ENCODE peak calls at places on chromosomes 16 and 17, in six cellular contexts. One of them, this sample, is unnamed.
A peak's percentile ranks its signal among the peaks of the same experiment; 100 is the strongest.

GRCh38 chr16:86579268-86580062 is 1.1 kb downstream of the FOXL1 start:
- DNase-seq in fibroblast of mammary gland: no peak
- DNase-seq in AG09309: no peak
- DNase-seq in kidney: peak; percentile 82
- DNase-seq in HFFc6: no peak
- DNase-seq in psoas muscle: no peak
- DNase-seq in this sample: no peak

GRCh38 chr16:11094075-11094593 is 149.8 kb downstream of the CLEC16A start:
- DNase-seq in fibroblast of mammary gland: no peak
- DNase-seq in AG09309: no peak
- DNase-seq in kidney: no peak
- DNase-seq in HFFc6: peak; percentile 21
- DNase-seq in psoas muscle: no peak
- DNase-seq in this sample: no peak

GRCh38 chr17:4901648-4902344 is 1.1 kb downstream of the CHRNE start:
- DNase-seq in fibroblast of mammary gland: no peak
- DNase-seq in AG09309: no peak
- DNase-seq in kidney: peak; percentile 88
- DNase-seq in HFFc6: no peak
- DNase-seq in psoas muscle: peak; percentile 86
- DNase-seq in this sample: peak; percentile 72

GRCh38 chr17:8384801-8385335 is 1.9 kb upstream of the RPL26 start:
- DNase-seq in fibroblast of mammary gland: peak; percentile 86
- DNase-seq in AG09309: peak; percentile 67
- DNase-seq in kidney: no peak
- DNase-seq in HFFc6: peak; percentile 93
- DNase-seq in psoas muscle: no peak
- DNase-seq in this sample: peak; percentile 32

GRCh38 chr17:70296456-70296855 is 127.1 kb downstream of the KCNJ2 start:
- DNase-seq in fibroblast of mammary gland: no peak
- DNase-seq in AG09309: no peak
- DNase-seq in kidney: no peak
- DNase-seq in HFFc6: no peak
- DNase-seq in psoas muscle: no peak
- DNase-seq in this sample: no peak

GRCh38 chr16:18953535-18953934 is 27.3 kb upstream of the SMG1 start:
- DNase-seq in fibroblast of mammary gland: no peak
- DNase-seq in AG09309: no peak
- DNase-seq in kidney: no peak
- DNase-seq in HFFc6: no peak
- DNase-seq in psoas muscle: no peak
- DNase-seq in this sample: no peak

GRCh38 chr17:17888821-17889220 is 52.0 kb upstream of the SREBF1 start:
- DNase-seq in fibroblast of mammary gland: no peak
- DNase-seq in AG09309: no peak
- DNase-seq in kidney: peak; percentile 16
- DNase-seq in HFFc6: no peak
- DNase-seq in psoas muscle: no peak
- DNase-seq in this sample: no peak

GRCh38 chr16:86726340-86726739 is 148.0 kb downstream of the FOXL1 start:
- DNase-seq in fibroblast of mammary gland: no peak
- DNase-seq in AG09309: no peak
- DNase-seq in kidney: no peak
- DNase-seq in HFFc6: no peak
- DNase-seq in psoas muscle: peak; percentile 8
- DNase-seq in this sample: no peak

GRCh38 chr16:27826081-27826892 is 237.2 kb downstream of the GSG1L start:
- DNase-seq in fibroblast of mammary gland: no peak
- DNase-seq in AG09309: no peak
- DNase-seq in kidney: no peak
- DNase-seq in HFFc6: no peak
- DNase-seq in psoas muscle: no peak
- DNase-seq in this sample: peak; percentile 59

GRCh38 chr17:36856921-36857381 is 80.3 kb upstream of the LHX1 start:
- DNase-seq in fibroblast of mammary gland: no peak
- DNase-seq in AG09309: no peak
- DNase-seq in kidney: no peak
- DNase-seq in HFFc6: no peak
- DNase-seq in psoas muscle: no peak
- DNase-seq in this sample: no peak

GRCh38 chr17:72426948-72427760 is 306.3 kb downstream of the SOX9 start:
- DNase-seq in fibroblast of mammary gland: no peak
- DNase-seq in AG09309: no peak
- DNase-seq in kidney: no peak
- DNase-seq in HFFc6: no peak
- DNase-seq in psoas muscle: no peak
- DNase-seq in this sample: no peak

GRCh38 chr16:85004587-85005205 is 6.6 kb downstream of the ZDHHC7 start:
- DNase-seq in fibroblast of mammary gland: peak; percentile 87
- DNase-seq in AG09309: peak; percentile 55
- DNase-seq in kidney: no peak
- DNase-seq in HFFc6: peak; percentile 85
- DNase-seq in psoas muscle: peak; percentile 50
- DNase-seq in this sample: no peak

GRCh38 chr17:48261297-48261880 is 153.8 kb downstream of the SNX11 start:
- DNase-seq in fibroblast of mammary gland: peak; percentile 28
- DNase-seq in AG09309: no peak
- DNase-seq in kidney: no peak
- DNase-seq in HFFc6: peak; percentile 7
- DNase-seq in psoas muscle: no peak
- DNase-seq in this sample: no peak

GRCh38 chr16:1037023-1037933 is 35.3 kb upstream of the SSTR5 start:
- DNase-seq in fibroblast of mammary gland: peak; percentile 1
- DNase-seq in AG09309: no peak
- DNase-seq in kidney: no peak
- DNase-seq in HFFc6: no peak
- DNase-seq in psoas muscle: no peak
- DNase-seq in this sample: no peak

GRCh38 chr16:1037934-1038257 is 34.7 kb upstream of the SSTR5 start:
- DNase-seq in fibroblast of mammary gland: no peak
- DNase-seq in AG09309: no peak
- DNase-seq in kidney: no peak
- DNase-seq in HFFc6: no peak
- DNase-seq in psoas muscle: no peak
- DNase-seq in this sample: no peak

GRCh38 chr16:1034230-1035065 is 38.1 kb upstream of the SSTR5 start:
- DNase-seq in fibroblast of mammary gland: no peak
- DNase-seq in AG09309: no peak
- DNase-seq in kidney: no peak
- DNase-seq in HFFc6: no peak
- DNase-seq in psoas muscle: no peak
- DNase-seq in this sample: no peak

GRCh38 chr16:1035066-1035415 is 37.5 kb upstream of the SSTR5 start:
- DNase-seq in fibroblast of mammary gland: no peak
- DNase-seq in AG09309: no peak
- DNase-seq in kidney: no peak
- DNase-seq in HFFc6: no peak
- DNase-seq in psoas muscle: no peak
- DNase-seq in this sample: no peak

DNA sequence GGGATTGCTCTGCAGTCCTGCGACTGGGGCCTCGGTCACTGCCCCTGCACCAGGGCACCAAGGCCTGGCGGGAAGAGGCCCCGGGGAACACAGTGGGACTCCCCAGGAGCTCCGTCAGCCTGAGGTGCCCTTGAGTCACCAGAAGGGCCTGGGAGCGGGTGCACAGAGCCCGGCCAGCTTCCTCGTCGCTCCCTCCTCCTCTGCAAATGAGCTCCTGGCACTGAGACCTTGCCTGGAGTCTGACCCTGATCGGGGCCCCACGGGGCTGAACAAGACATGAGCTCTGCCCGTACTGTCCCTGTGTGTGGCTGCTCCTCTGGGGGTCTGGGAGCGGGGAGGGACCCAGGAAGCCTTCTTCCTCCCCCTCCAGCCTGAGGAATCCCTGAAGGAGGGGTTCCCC is 36.4 kb upstream of the SSTR5 start:
- DNase-seq in fibroblast of mammary gland: no peak
- DNase-seq in AG09309: no peak
- DNase-seq in kidney: no peak
- DNase-seq in HFFc6: no peak
- DNase-seq in psoas muscle: no peak
- DNase-seq in this sample: no peak
- TF ChIP-seq CTCF in fibroblast of mammary gland: no peak
- TF ChIP-seq CTCF in AG09309: no peak
- TF ChIP-seq CTCF in kidney: no peak
- TF ChIP-seq CTCF in HFFc6: no peak
- TF ChIP-seq CTCF in psoas muscle: no peak
- TF ChIP-seq CTCF in this sample: no peak

GRCh38 chr17:82959242-82959930 is 119.6 kb upstream of the ZNF750 start:
- DNase-seq in fibroblast of mammary gland: no peak
- DNase-seq in AG09309: no peak
- DNase-seq in kidney: peak; percentile 70
- DNase-seq in HFFc6: no peak
- DNase-seq in psoas muscle: peak; percentile 31
- DNase-seq in this sample: no peak
- TF ChIP-seq CTCF in fibroblast of mammary gland: no peak
- TF ChIP-seq CTCF in AG09309: no peak
- TF ChIP-seq CTCF in kidney: no peak
- TF ChIP-seq CTCF in HFFc6: no peak
- TF ChIP-seq CTCF in psoas muscle: no peak
- TF ChIP-seq CTCF in this sample: no peak

GRCh38 chr16:12907670-12908233 is 6.4 kb downstream of the SHISA9 start:
- DNase-seq in fibroblast of mammary gland: no peak
- DNase-seq in AG09309: no peak
- DNase-seq in kidney: no peak
- DNase-seq in HFFc6: peak; percentile 15
- DNase-seq in psoas muscle: no peak
- DNase-seq in this sample: no peak
- TF ChIP-seq CTCF in fibroblast of mammary gland: no peak
- TF ChIP-seq CTCF in AG09309: peak; percentile 33
- TF ChIP-seq CTCF in kidney: no peak
- TF ChIP-seq CTCF in HFFc6: peak; percentile 59
- TF ChIP-seq CTCF in psoas muscle: no peak
- TF ChIP-seq CTCF in this sample: peak; percentile 23

DNA sequence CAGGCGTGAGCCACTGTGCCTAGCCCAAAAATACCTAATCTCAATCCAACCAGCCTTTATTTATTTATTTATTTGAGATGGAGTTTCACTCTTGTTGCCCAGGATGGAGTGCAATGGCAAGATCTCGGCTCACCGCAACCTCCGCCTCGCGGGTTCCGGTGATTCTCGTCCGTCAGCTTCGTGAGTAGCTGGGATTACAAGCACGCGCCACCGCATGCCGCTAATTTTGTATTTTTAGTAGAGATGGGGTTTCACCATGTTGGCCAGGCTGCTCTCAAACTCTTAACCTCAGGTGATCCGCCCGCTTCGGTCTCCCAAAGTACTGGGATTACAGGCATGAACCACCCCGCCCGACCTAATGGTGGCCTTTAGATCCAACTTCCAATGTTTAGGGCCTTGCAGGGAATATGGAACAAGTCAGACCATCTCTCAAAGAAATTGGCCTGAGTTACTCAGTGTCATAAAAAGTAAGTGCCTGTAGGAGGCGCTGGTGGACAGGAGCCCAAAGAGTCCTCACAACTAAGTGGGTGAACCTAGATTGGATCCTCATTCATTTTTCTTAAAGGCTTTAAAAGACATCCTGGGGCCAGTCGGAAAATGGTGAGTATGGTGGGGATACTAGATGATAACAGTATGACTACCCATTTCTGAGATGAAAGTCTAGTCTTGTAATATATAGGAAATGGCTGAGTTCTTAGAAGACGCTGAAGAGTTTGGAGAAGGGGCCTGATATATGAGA is 4.6 kb downstream of the ZSCAN10 start:
- DNase-seq in fibroblast of mammary gland: peak; percentile 53
- DNase-seq in AG09309: no peak
- DNase-seq in kidney: peak; percentile 48
- DNase-seq in HFFc6: peak; percentile 20
- DNase-seq in psoas muscle: peak; percentile 19
- DNase-seq in this sample: no peak
- TF ChIP-seq CTCF in fibroblast of mammary gland: peak; percentile 66
- TF ChIP-seq CTCF in AG09309: peak; percentile 47
- TF ChIP-seq CTCF in kidney: peak; percentile 48
- TF ChIP-seq CTCF in HFFc6: peak; percentile 77
- TF ChIP-seq CTCF in psoas muscle: peak; percentile 29
- TF ChIP-seq CTCF in this sample: peak; percentile 68

GRCh38 chr16:64469351-64469750 is 652.5 kb downstream of the CDH11 start:
- DNase-seq in fibroblast of mammary gland: no peak
- DNase-seq in AG09309: no peak
- DNase-seq in kidney: no peak
- DNase-seq in HFFc6: no peak
- DNase-seq in psoas muscle: no peak
- DNase-seq in this sample: no peak

GRCh38 chr16:64475627-64476351 is 646.1 kb downstream of the CDH11 start:
- DNase-seq in fibroblast of mammary gland: no peak
- DNase-seq in AG09309: peak; percentile 90
- DNase-seq in kidney: no peak
- DNase-seq in HFFc6: no peak
- DNase-seq in psoas muscle: no peak
- DNase-seq in this sample: no peak

GRCh38 chr16:64468515-64469090 is 653.3 kb downstream of the CDH11 start:
- DNase-seq in fibroblast of mammary gland: no peak
- DNase-seq in AG09309: no peak
- DNase-seq in kidney: no peak
- DNase-seq in HFFc6: no peak
- DNase-seq in psoas muscle: no peak
- DNase-seq in this sample: no peak

GRCh38 chr16:64470916-64471315 is 650.9 kb downstream of the CDH11 start:
- DNase-seq in fibroblast of mammary gland: no peak
- DNase-seq in AG09309: no peak
- DNase-seq in kidney: no peak
- DNase-seq in HFFc6: no peak
- DNase-seq in psoas muscle: no peak
- DNase-seq in this sample: no peak

DNA sequence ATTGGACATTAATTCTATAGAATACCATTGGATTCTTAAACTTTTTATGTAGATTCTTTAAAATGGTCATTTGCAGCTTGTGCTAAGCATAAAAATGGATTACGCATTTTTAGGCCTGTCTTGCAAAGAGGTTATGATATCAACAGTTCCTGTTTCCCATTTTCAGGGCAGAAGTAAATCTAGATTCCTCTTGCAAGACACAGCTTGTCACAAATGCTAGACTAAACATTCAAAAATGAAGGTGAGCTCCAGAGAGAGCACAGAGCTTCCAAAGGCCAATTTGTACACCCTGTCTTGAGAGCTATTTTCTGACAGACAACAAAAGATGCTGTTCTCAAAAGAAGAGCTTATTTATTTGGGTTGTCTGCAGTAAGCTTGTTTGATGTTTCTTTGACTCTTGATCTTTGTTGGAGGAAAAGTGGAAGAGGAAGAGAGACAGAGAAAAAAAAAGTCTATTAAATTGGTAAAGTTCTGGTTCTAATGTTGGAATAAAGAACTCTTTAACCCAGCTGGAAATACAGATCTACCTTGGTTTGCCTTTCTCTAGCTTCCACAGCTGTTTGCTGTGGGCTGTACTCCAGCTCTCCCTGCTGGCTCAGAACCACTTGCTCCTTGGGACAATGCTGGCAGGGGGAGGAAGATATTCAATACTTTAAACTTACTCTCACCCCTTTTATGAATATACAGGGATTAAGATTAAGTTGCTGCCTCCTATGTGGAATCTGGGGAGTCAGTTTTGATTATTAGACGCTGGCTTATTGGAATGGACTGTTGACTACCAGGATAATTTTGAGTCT is 651.8 kb downstream of the CDH11 start:
- DNase-seq in fibroblast of mammary gland: no peak
- DNase-seq in AG09309: no peak
- DNase-seq in kidney: peak; percentile 45
- DNase-seq in HFFc6: no peak
- DNase-seq in psoas muscle: peak; percentile 59
- DNase-seq in this sample: no peak
- TF ChIP-seq CTCF in fibroblast of mammary gland: peak; percentile 25
- TF ChIP-seq CTCF in AG09309: peak; percentile 28
- TF ChIP-seq CTCF in kidney: no peak
- TF ChIP-seq CTCF in HFFc6: no peak
- TF ChIP-seq CTCF in psoas muscle: no peak
- TF ChIP-seq CTCF in this sample: peak; percentile 49

This sample was measured in chondrocyte.